ENCODE peak calls at places on chromosomes 5 and 9, in four cellular contexts. J, C, A and E are unnamed samples.

GRCh38 chr5:124724357-124725039 is 21.9 kb downstream of the ZNF608 start:
- DNase-seq in A (no peak), J (no peak), C (no peak), E (no peak)

GRCh38 chr5:133391349-133392136 is 220.8 kb downstream of the FSTL4 start:
- DNase-seq in J (no peak), A (no peak), C (no peak), E (no peak)

GRCh38 chr5:108484035-108484434 is 102.1 kb upstream of the FBXL17 start:
- DNase-seq in J (no peak), C (no peak), A (no peak), E (no peak)

GRCh38 chr9:106752581-106752980 is 110.4 kb upstream of the ZNF462 start:
- DNase-seq in C (no peak), J (no peak), A (no peak), E (peak; percentile 8)

GRCh38 chr5:131514316-131515275 is 120.4 kb downstream of the RAPGEF6 start:
- DNase-seq in A (no peak), C (no peak), J (peak; percentile 85), E (peak; percentile 67)

GRCh38 chr5:180382926-180383325 is 29.8 kb upstream of the GFPT2 start:
- DNase-seq in J (no peak), A (no peak), C (no peak), E (no peak)

GRCh38 chr9:84966876-84967830 is 297.6 kb downstream of the NTRK2 start:
- DNase-seq in A (peak; percentile 17), C (peak; percentile 12), J (no peak), E (no peak)

GRCh38 chr9:126617740-126618133 is 4.0 kb downstream of the LMX1B start:
- DNase-seq in C (peak; percentile 37), A (no peak), J (no peak), E (no peak)

GRCh38 chr9:106897223-106897622 is 34.3 kb downstream of the ZNF462 start:
- DNase-seq in J (no peak), C (no peak), A (no peak), E (peak; percentile 74)

GRCh38 chr5:158039441-158039840 is 180.5 kb upstream of the CLINT1 start:
- DNase-seq in C (no peak), J (no peak), A (no peak), E (no peak)

GRCh38 chr5:179732918-179733763 is 519 bp downstream of the MAML1 start:
- DNase-seq in A (no peak), C (no peak), J (peak; percentile 57), E (peak; percentile 28)

GRCh38 chr5:120108586-120109254 is 355.4 kb upstream of the PRR16 start:
- DNase-seq in A (no peak), J (no peak), C (no peak), E (peak; percentile 61)

GRCh38 chr9:133800266-133800665 is 62.1 kb upstream of the SARDH start:
- DNase-seq in C (no peak), J (no peak), A (no peak), E (no peak)

GRCh38 chr9:120152295-120152694 is 427.7 kb downstream of the CDK5RAP2 start:
- DNase-seq in J (no peak), A (no peak), C (peak; percentile 38), E (no peak)

GRCh38 chr5:150024241-150024984 is 23.9 kb downstream of the HMGXB3 start:
- DNase-seq in J (no peak), C (no peak), A (no peak), E (peak; percentile 25)

GRCh38 chr5:127358274-127358673 is 67.7 kb downstream of the MEGF10 start:
- DNase-seq in C (no peak), A (no peak), J (peak; percentile 41), E (no peak)

GRCh38 chr9:109886050-109886449 is 106.1 kb downstream of the PALM2AKAP2 start:
- DNase-seq in A (no peak), C (no peak), J (peak; percentile 35), E (no peak)

GRCh38 chr5:10681605-10682428 is 79.2 kb downstream of the DAP start:
- DNase-seq in A (no peak), C (no peak), J (no peak), E (no peak)

GRCh38 chr9:95225016-95225745 is 92.3 kb downstream of the FANCC start:
- DNase-seq in C (no peak), A (no peak), J (no peak), E (peak; percentile 27)

GRCh38 chr9:3732077-3733038 is 206.6 kb upstream of the RFX3 start:
- DNase-seq in C (peak; percentile 23), A (peak; percentile 54), J (peak; percentile 88), E (peak; percentile 90)

GRCh38 chr5:160434022-160434531 is 12.4 kb downstream of the PTTG1 start:
- DNase-seq in J (no peak), A (no peak), C (no peak), E (no peak)

GRCh38 chr9:15966471-15966870 is 413.6 kb downstream of the CCDC171 start:
- DNase-seq in A (no peak), C (no peak), J (no peak), E (no peak)

GRCh38 chr5:137370511-137371071 is 128.5 kb downstream of the SPOCK1 start:
- DNase-seq in C (no peak), A (no peak), J (no peak), E (no peak)

GRCh38 chr9:92481029-92481633 is 1.2 kb downstream of the ASPN start:
- DNase-seq in C (no peak), A (no peak), J (no peak), E (no peak)

GRCh38 chr5:174338204-174339010 is 292.9 kb downstream of the NSG2 start:
- DNase-seq in C (no peak), A (no peak), J (no peak), E (no peak)

GRCh38 chr5:36606052-36606436 is 362 bp upstream of the SLC1A3 start:
- DNase-seq in J (no peak), C (no peak), A (no peak), E (no peak)

GRCh38 chr5:19960451-19960850 is 27.5 kb downstream of the CDH18 start:
- DNase-seq in J (no peak), C (no peak), A (no peak), E (no peak)

GRCh38 chr9:109914280-109915027 is 134.5 kb downstream of the PALM2AKAP2 start:
- DNase-seq in J (no peak), C (no peak), A (no peak), E (peak; percentile 97)

GRCh38 chr5:179267671-179268071 is 77.6 kb downstream of the ADAMTS2 start:
- DNase-seq in J (no peak), C (no peak), A (no peak), E (no peak)

GRCh38 chr9:2494571-2494970 is 127.0 kb upstream of the VLDLR start:
- DNase-seq in J (no peak), A (no peak), C (no peak), E (peak; percentile 88)

GRCh38 chr9:752681-753200 is 88.8 kb upstream of the DMRT1 start:
- DNase-seq in A (no peak), C (no peak), J (no peak), E (peak; percentile 25)

GRCh38 chr9:31142456-31142855 is 1242.0 kb upstream of the ACO1 start:
- DNase-seq in J (no peak), A (no peak), C (no peak), E (no peak)

GRCh38 chr5:100856462-100856861 is 46.6 kb downstream of the ST8SIA4 start:
- DNase-seq in J (no peak), C (no peak), A (no peak), E (no peak)

GRCh38 chr9:111198936-111199335 is 131.1 kb downstream of the OR2K2 start:
- DNase-seq in A (no peak), C (no peak), J (no peak), E (peak; percentile 36)

GRCh38 chr5:77607324-77607723 is 31.2 kb downstream of the OTP start:
- DNase-seq in A (no peak), C (no peak), J (no peak), E (no peak)

GRCh38 chr5:140800816-140801493 is at the start of gene PCDHA3:
- DNase-seq in J (peak; percentile 34), C (no peak), A (no peak), E (peak; percentile 1)

GRCh38 chr5:72109625-72110024 is 2.4 kb downstream of the MAP1B start:
- DNase-seq in J (no peak), C (no peak), A (no peak), E (no peak)

GRCh38 chr5:32223972-32224608 is 50.0 kb upstream of the GOLPH3 start:
- DNase-seq in A (no peak), C (no peak), J (no peak), E (peak; percentile 75)

GRCh38 chr5:32217886-32218396 is 43.8 kb upstream of the GOLPH3 start:
- DNase-seq in J (no peak), C (no peak), A (no peak), E (no peak)

GRCh38 chr5:32225445-32225844 is 51.3 kb upstream of the GOLPH3 start:
- DNase-seq in J (no peak), A (no peak), C (no peak), E (peak; percentile 67)

GRCh38 chr5:32228816-32229215 is 54.7 kb upstream of the GOLPH3 start:
- DNase-seq in J (no peak), A (no peak), C (no peak), E (no peak)

GRCh38 chr5:32222723-32223470 is 48.8 kb upstream of the GOLPH3 start:
- DNase-seq in J (no peak), A (no peak), C (no peak), E (peak; percentile 29)
- H3K27ac ChIP-seq in J (no peak overlapping the region), A (no peak overlapping the region), C (no peak overlapping the region), E (peak overlapping the region; percentile 54)

GRCh38 chr9:4756420-4756819 is 15.4 kb upstream of the AK3 start:
- DNase-seq in C (no peak), J (no peak), A (no peak), E (no peak)
- TF ChIP-seq CTCF in C (no peak), J (no peak), A (no peak), E (no peak)

DNA sequence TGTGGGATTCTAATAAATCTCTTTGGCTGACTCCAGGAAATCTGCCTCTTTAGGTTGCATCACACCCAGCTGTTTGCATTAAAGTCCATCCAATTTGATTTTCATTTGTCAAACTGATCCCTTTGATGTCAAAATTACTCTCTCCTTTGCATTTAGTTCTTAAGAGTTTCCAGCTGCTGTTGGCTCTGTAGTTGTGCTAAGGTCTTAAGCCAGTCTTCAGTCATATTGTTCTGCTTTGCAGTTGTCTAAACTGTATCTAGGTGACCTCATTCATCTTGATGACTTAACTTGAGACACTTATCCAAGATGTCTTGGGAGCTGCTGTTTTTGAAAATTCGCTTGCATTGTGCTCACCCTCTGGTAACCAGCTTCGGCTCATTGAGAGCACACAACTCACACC is 386.9 kb upstream of the TLE4 start:
- DNase-seq in J (no peak), C (no peak), A (no peak), E (peak; percentile 41)
- H3K9me1 ChIP-seq in J (no peaks in the 10 kb centered on the region), C (no peaks in the 10 kb centered on the region), A (no peaks in the 10 kb centered on the region), E (no peaks in the 10 kb centered on the region)

GRCh38 chr5:122921826-122922225 is 76.4 kb downstream of the SNX24 start:
- DNase-seq in C (no peak), J (no peak), A (no peak), E (no peak)

GRCh38 chr5:122916490-122916889 is 71.1 kb downstream of the SNX24 start:
- DNase-seq in A (no peak), J (no peak), C (no peak), E (no peak)

GRCh38 chr5:122919969-122920368 is 74.6 kb downstream of the SNX24 start:
- DNase-seq in J (no peak), A (no peak), C (no peak), E (no peak)

GRCh38 chr5:122915717-122916399 is 70.4 kb downstream of the SNX24 start:
- DNase-seq in C (no peak), A (no peak), J (no peak), E (no peak)
- H3K27ac ChIP-seq in C (no peak overlapping the region), A (no peak overlapping the region), J (no peak overlapping the region), E (peak overlapping the region; percentile 14)

GRCh38 chr5:168365581-168366081 is 74.2 kb downstream of the WWC1 start:
- DNase-seq in A (peak; percentile 59), J (no peak), C (no peak), E (peak; percentile 58)
- TF ChIP-seq CTCF in A (peak; percentile 72), J (no peak), C (no peak), E (peak; percentile 14)